ENCODE peak calls at places on chromosomes 1 and 21, in ten cellular contexts. P is AG08396; V is CMK; Q is Calu3; L is NCI-H510A; M is sigmoid colon; Y is NCI-H1092; O is NCI-H774; D is stimulated activated CD4-positive, alpha-beta T cell treated with anti-CD3 and anti-CD28 coated beads, Interleukin-2, amount 100 ng/mL, for 48 hours; F is H9. C is an unnamed sample.

GRCh38 chr1:157234705-157235273 is 96.6 kb upstream of the ETV3 start:
- DNase-seq in M (no peak), L (no peak), O (no peak), F (no peak), Q (no peak), D (no peak), Y (no peak), V (peak), P (no peak), C (no peak)

GRCh38 chr1:1950940-1951339 is 31.9 kb upstream of the TMEM52 start:
- DNase-seq in O (no peak), P (no peak), D (no peak), M (no peak), V (no peak), L (no peak), Q (no peak), F (no peak), Y (no peak), C (no peak)

GRCh38 chr1:111598534-111598933 is 21.1 kb upstream of the RAP1A start:
- DNase-seq in V (no peak), L (no peak), M (no peak), Q (no peak), P (no peak), O (no peak), F (no peak), Y (no peak), D (no peak), C (no peak)

GRCh38 chr1:8127201-8127641 is 101.1 kb upstream of the ERRFI1 start:
- DNase-seq in F (no peak), M (peak), D (no peak), V (no peak), O (no peak), Q (no peak), L (no peak), P (no peak), Y (no peak), C (no peak)

GRCh38 chr21:45800339-45801080 is 157.0 kb downstream of the PCBP3 start:
- DNase-seq in Y (no peak), O (no peak), L (no peak), P (no peak), F (no peak), M (no peak), Q (no peak), D (no peak), V (no peak), C (no peak)

GRCh38 chr1:202216691-202217090 is 23.1 kb downstream of the LGR6 start:
- DNase-seq in O (no peak), Y (no peak), V (no peak), P (no peak), D (no peak), Q (no peak), F (no peak), M (no peak), L (no peak), C (no peak)

GRCh38 chr1:12454406-12455391 is 163.3 kb downstream of the DHRS3 start:
- DNase-seq in P (no peak), O (no peak), Y (no peak), Q (peak), L (no peak), V (no peak), F (no peak), D (no peak), M (peak), C (peak)

GRCh38 chr1:84780000-84780716 is 89.9 kb upstream of the SSX2IP start:
- DNase-seq in V (no peak), F (no peak), Y (no peak), L (no peak), M (peak), Q (no peak), D (no peak), O (no peak), P (no peak), C (no peak)

GRCh38 chr1:156368889-156369684 is at the start of gene RHBG:
- DNase-seq in Y (peak), M (no peak), V (peak), Q (peak), P (no peak), F (peak), L (peak), O (peak), D (no peak), C (peak)

GRCh38 chr1:156244712-156245111 is 2.7 kb downstream of the BGLAP start:
- DNase-seq in D (no peak), Y (no peak), M (no peak), V (no peak), P (no peak), F (no peak), O (no peak), Q (no peak), L (no peak), C (no peak)

GRCh38 chr1:228765543-228765942 is 30.3 kb downstream of the RHOU start:
- DNase-seq in D (peak), O (no peak), Q (no peak), V (no peak), F (no peak), Y (no peak), L (no peak), P (no peak), M (no peak), C (no peak)

GRCh38 chr1:117366281-117366981 is 818 bp upstream of the MAN1A2 start:
- DNase-seq in O (peak), D (peak), L (peak), Q (peak), V (peak), Y (peak), F (peak), M (peak), P (peak), C (peak)

GRCh38 chr1:172537366-172537765 is 4.4 kb downstream of the SUCO start:
- DNase-seq in L (no peak), M (no peak), F (no peak), P (no peak), Y (no peak), V (no peak), D (no peak), O (no peak), Q (no peak), C (no peak)

GRCh38 chr1:53390261-53390660 is 62.4 kb upstream of the LRP8 start:
- DNase-seq in V (no peak), Y (no peak), O (no peak), Q (no peak), P (no peak), M (peak), L (no peak), D (no peak), F (no peak), C (no peak)

GRCh38 chr1:38127432-38127831 is 80.8 kb upstream of the POU3F1 start:
- DNase-seq in M (peak), V (no peak), F (no peak), O (no peak), L (no peak), Q (no peak), P (no peak), Y (no peak), D (no peak), C (no peak)

C was measured in GM03348.